ENCODE peak calls at places on chromosomes 7 and 10, in nine cellular contexts. One of them, this sample, is unnamed.
A peak's percentile ranks its signal among the peaks of the same experiment; 100 is the strongest.

GRCh38 chr10:54800677-54801480 is at the start of gene PCDH15:
- DNase-seq in Peyer's patch: no peak
- DNase-seq in adrenal gland: peak; percentile 17
- DNase-seq in tibial nerve: no peak
- DNase-seq in cardiac muscle cell: peak; percentile 24
- DNase-seq in A549: peak; percentile 19
- DNase-seq in body of pancreas: peak; percentile 12
- DNase-seq in aorta: no peak
- DNase-seq in hepatocyte: peak; percentile 57
- DNase-seq in this sample: peak; percentile 71

GRCh38 chr7:150945171-150945852 is 32.8 kb downstream of the KCNH2 start:
- DNase-seq in A549: no peak
- DNase-seq in body of pancreas: no peak
- DNase-seq in adrenal gland: no peak
- DNase-seq in cardiac muscle cell: no peak
- DNase-seq in aorta: no peak
- DNase-seq in Peyer's patch: peak; percentile 38
- DNase-seq in hepatocyte: peak; percentile 23
- DNase-seq in tibial nerve: peak; percentile 8
- DNase-seq in this sample: no peak

GRCh38 chr10:5479481-5480161 is 19.7 kb downstream of the CALML5 start:
- DNase-seq in adrenal gland: no peak
- DNase-seq in aorta: no peak
- DNase-seq in body of pancreas: no peak
- DNase-seq in cardiac muscle cell: no peak
- DNase-seq in hepatocyte: no peak
- DNase-seq in Peyer's patch: peak; percentile 37
- DNase-seq in tibial nerve: no peak
- DNase-seq in A549: no peak
- DNase-seq in this sample: no peak

GRCh38 chr7:73429218-73429617 is 4.4 kb upstream of the FZD9 start:
- DNase-seq in adrenal gland: no peak
- DNase-seq in Peyer's patch: no peak
- DNase-seq in cardiac muscle cell: peak; percentile 54
- DNase-seq in hepatocyte: peak; percentile 62
- DNase-seq in A549: no peak
- DNase-seq in tibial nerve: no peak
- DNase-seq in body of pancreas: no peak
- DNase-seq in aorta: no peak
- DNase-seq in this sample: peak; percentile 87

GRCh38 chr10:50395279-50395678 is 144.0 kb upstream of the ASAH2 start:
- DNase-seq in adrenal gland: no peak
- DNase-seq in cardiac muscle cell: peak; percentile 71
- DNase-seq in body of pancreas: peak; percentile 29
- DNase-seq in hepatocyte: peak; percentile 32
- DNase-seq in aorta: no peak
- DNase-seq in Peyer's patch: no peak
- DNase-seq in A549: peak; percentile 50
- DNase-seq in tibial nerve: no peak
- DNase-seq in this sample: no peak

GRCh38 chr10:88346151-88346977 is 236.8 kb downstream of the RNLS start:
- DNase-seq in A549: peak; percentile 10
- DNase-seq in tibial nerve: no peak
- DNase-seq in cardiac muscle cell: no peak
- DNase-seq in body of pancreas: no peak
- DNase-seq in hepatocyte: peak; percentile 8
- DNase-seq in Peyer's patch: no peak
- DNase-seq in adrenal gland: no peak
- DNase-seq in aorta: no peak
- DNase-seq in this sample: no peak

GRCh38 chr10:63537511-63537910 is 16.3 kb downstream of the REEP3 start:
- DNase-seq in hepatocyte: no peak
- DNase-seq in A549: no peak
- DNase-seq in tibial nerve: no peak
- DNase-seq in aorta: no peak
- DNase-seq in cardiac muscle cell: no peak
- DNase-seq in body of pancreas: no peak
- DNase-seq in Peyer's patch: no peak
- DNase-seq in adrenal gland: no peak
- DNase-seq in this sample: peak; percentile 22

GRCh38 chr7:108686494-108686893 is 116.8 kb downstream of the DNAJB9 start:
- DNase-seq in A549: no peak
- DNase-seq in adrenal gland: no peak
- DNase-seq in aorta: no peak
- DNase-seq in tibial nerve: no peak
- DNase-seq in Peyer's patch: no peak
- DNase-seq in body of pancreas: no peak
- DNase-seq in cardiac muscle cell: no peak
- DNase-seq in hepatocyte: no peak
- DNase-seq in this sample: no peak

DNA sequence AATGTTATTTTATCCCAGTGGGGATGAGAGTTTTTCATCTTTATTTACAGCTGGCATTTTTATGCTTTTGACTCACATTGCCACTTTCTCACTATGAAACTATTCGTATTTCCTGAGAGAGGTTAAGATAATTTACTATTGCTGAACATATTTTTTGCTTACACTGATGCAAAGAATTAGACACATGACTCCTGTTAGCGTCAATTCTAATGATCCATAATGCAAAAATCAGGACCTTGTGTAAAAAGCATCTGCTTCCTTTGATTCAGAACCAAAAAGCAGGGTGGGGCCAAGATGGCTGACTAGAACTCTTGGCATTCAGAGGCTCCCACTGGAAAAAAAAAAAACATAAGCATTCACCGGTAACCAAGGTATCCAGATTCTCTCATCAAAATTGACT is 464.8 kb downstream of the SEMA3D start:
- DNase-seq in body of pancreas: no peak
- DNase-seq in hepatocyte: no peak
- DNase-seq in adrenal gland: no peak
- DNase-seq in cardiac muscle cell: no peak
- DNase-seq in aorta: no peak
- DNase-seq in Peyer's patch: no peak
- DNase-seq in A549: no peak
- DNase-seq in tibial nerve: no peak
- DNase-seq in this sample: no peak
- H3K27ac ChIP-seq in body of pancreas: no peak overlapping the region
- H3K27ac ChIP-seq in hepatocyte: no peak overlapping the region
- H3K27ac ChIP-seq in adrenal gland: no peak overlapping the region
- H3K27ac ChIP-seq in cardiac muscle cell: no peak overlapping the region
- H3K27ac ChIP-seq in aorta: no peak overlapping the region
- H3K27ac ChIP-seq in Peyer's patch: no peak overlapping the region
- H3K27ac ChIP-seq in A549: no peak overlapping the region
- H3K27ac ChIP-seq in tibial nerve: no peak overlapping the region
- H3K27ac ChIP-seq in this sample: no peak overlapping the region

GRCh38 chr10:110209399-110209925 is 2.1 kb downstream of the MXI1 start:
- DNase-seq in body of pancreas: peak; percentile 71
- DNase-seq in tibial nerve: no peak
- DNase-seq in Peyer's patch: peak; percentile 86
- DNase-seq in adrenal gland: peak; percentile 79
- DNase-seq in cardiac muscle cell: peak; percentile 80
- DNase-seq in aorta: peak; percentile 81
- DNase-seq in A549: peak; percentile 68
- DNase-seq in hepatocyte: peak; percentile 77
- DNase-seq in this sample: peak; percentile 58

GRCh38 chr10:110210663-110211454 is 3.5 kb downstream of the MXI1 start:
- DNase-seq in adrenal gland: peak; percentile 98
- DNase-seq in A549: peak; percentile 98
- DNase-seq in Peyer's patch: peak; percentile 98
- DNase-seq in hepatocyte: peak; percentile 98
- DNase-seq in tibial nerve: peak; percentile 94
- DNase-seq in cardiac muscle cell: peak; percentile 99
- DNase-seq in body of pancreas: peak; percentile 98
- DNase-seq in aorta: peak; percentile 97
- DNase-seq in this sample: peak; percentile 96

GRCh38 chr10:110212119-110213006 is 5.0 kb downstream of the MXI1 start:
- DNase-seq in Peyer's patch: peak; percentile 91
- DNase-seq in adrenal gland: no peak
- DNase-seq in aorta: peak; percentile 67
- DNase-seq in tibial nerve: no peak
- DNase-seq in hepatocyte: peak; percentile 22
- DNase-seq in body of pancreas: no peak
- DNase-seq in cardiac muscle cell: no peak
- DNase-seq in A549: no peak
- DNase-seq in this sample: no peak

GRCh38 chr10:110209926-110210662 is 2.7 kb downstream of the MXI1 start:
- DNase-seq in tibial nerve: peak; percentile 51
- DNase-seq in hepatocyte: peak; percentile 74
- DNase-seq in Peyer's patch: peak; percentile 64
- DNase-seq in A549: peak; percentile 26
- DNase-seq in cardiac muscle cell: peak; percentile 45
- DNase-seq in aorta: peak; percentile 74
- DNase-seq in body of pancreas: peak; percentile 64
- DNase-seq in adrenal gland: peak; percentile 70
- DNase-seq in this sample: peak; percentile 46

GRCh38 chr10:110211455-110211843 is 4.0 kb downstream of the MXI1 start:
- DNase-seq in hepatocyte: no peak
- DNase-seq in aorta: no peak
- DNase-seq in A549: no peak
- DNase-seq in cardiac muscle cell: no peak
- DNase-seq in body of pancreas: no peak
- DNase-seq in adrenal gland: no peak
- DNase-seq in Peyer's patch: no peak
- DNase-seq in tibial nerve: no peak
- DNase-seq in this sample: no peak
- H3K4me3 ChIP-seq in hepatocyte: no peak overlapping the region
- H3K4me3 ChIP-seq in aorta: peak overlapping the region; percentile 63
- H3K4me3 ChIP-seq in A549: peak overlapping the region; percentile 35
- H3K4me3 ChIP-seq in cardiac muscle cell: peak overlapping the region; percentile 67
- H3K4me3 ChIP-seq in body of pancreas: no peak overlapping the region
- H3K4me3 ChIP-seq in adrenal gland: no peak overlapping the region
- H3K4me3 ChIP-seq in Peyer's patch: peak overlapping the region; percentile 86
- H3K4me3 ChIP-seq in tibial nerve: peak overlapping the region; percentile 29
- H3K4me3 ChIP-seq in this sample: peak overlapping the region; percentile 75

DNA sequence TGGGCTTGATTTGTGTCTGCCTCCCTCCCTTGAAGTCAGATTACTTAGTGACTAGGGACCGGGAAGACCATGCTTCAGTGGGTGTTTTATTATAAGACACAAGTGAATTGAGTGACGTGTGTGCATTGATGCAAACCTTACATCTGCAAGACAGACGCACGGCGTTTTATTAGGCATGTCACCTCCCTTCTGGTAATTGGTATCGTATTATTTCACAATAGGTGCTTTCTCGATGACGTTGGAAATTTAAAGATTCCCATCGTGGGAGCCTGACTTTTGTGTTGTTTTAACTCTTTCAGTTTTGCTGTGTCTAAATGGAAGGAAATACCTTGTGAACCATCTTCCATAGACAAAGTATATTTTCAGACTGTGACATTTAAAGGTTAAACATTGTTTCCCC is 132.6 kb downstream of the INSYN2A start:
- DNase-seq in adrenal gland: no peak
- DNase-seq in Peyer's patch: no peak
- DNase-seq in aorta: no peak
- DNase-seq in tibial nerve: no peak
- DNase-seq in hepatocyte: no peak
- DNase-seq in cardiac muscle cell: no peak
- DNase-seq in A549: no peak
- DNase-seq in body of pancreas: no peak
- DNase-seq in this sample: no peak
- H3K4me1 ChIP-seq in adrenal gland: no peaks in the 10 kb centered on the region
- H3K4me1 ChIP-seq in Peyer's patch: no peaks in the 10 kb centered on the region
- H3K4me1 ChIP-seq in aorta: no peaks in the 10 kb centered on the region
- H3K4me1 ChIP-seq in tibial nerve: no peaks in the 10 kb centered on the region
- H3K4me1 ChIP-seq in hepatocyte: no peaks in the 10 kb centered on the region
- H3K4me1 ChIP-seq in cardiac muscle cell: no peaks in the 10 kb centered on the region
- H3K4me1 ChIP-seq in A549: no peaks in the 10 kb centered on the region
- H3K4me1 ChIP-seq in body of pancreas: no peaks in the 10 kb centered on the region
- H3K4me1 ChIP-seq in this sample: no peaks in the 10 kb centered on the region

GRCh38 chr10:77987671-77988070 is 41.6 kb downstream of the POLR3A start:
- DNase-seq in body of pancreas: no peak
- DNase-seq in hepatocyte: no peak
- DNase-seq in A549: no peak
- DNase-seq in aorta: peak; percentile 78
- DNase-seq in adrenal gland: no peak
- DNase-seq in tibial nerve: no peak
- DNase-seq in cardiac muscle cell: no peak
- DNase-seq in Peyer's patch: no peak
- DNase-seq in this sample: no peak
- H3K27ac ChIP-seq in body of pancreas: no peak overlapping the region
- H3K27ac ChIP-seq in hepatocyte: no peak overlapping the region
- H3K27ac ChIP-seq in A549: no peak overlapping the region
- H3K27ac ChIP-seq in aorta: peak overlapping the region; percentile 68
- H3K27ac ChIP-seq in adrenal gland: no peak overlapping the region
- H3K27ac ChIP-seq in tibial nerve: no peak overlapping the region
- H3K27ac ChIP-seq in cardiac muscle cell: no peak overlapping the region
- H3K27ac ChIP-seq in Peyer's patch: no peak overlapping the region
- H3K27ac ChIP-seq in this sample: no peak overlapping the region

DNA sequence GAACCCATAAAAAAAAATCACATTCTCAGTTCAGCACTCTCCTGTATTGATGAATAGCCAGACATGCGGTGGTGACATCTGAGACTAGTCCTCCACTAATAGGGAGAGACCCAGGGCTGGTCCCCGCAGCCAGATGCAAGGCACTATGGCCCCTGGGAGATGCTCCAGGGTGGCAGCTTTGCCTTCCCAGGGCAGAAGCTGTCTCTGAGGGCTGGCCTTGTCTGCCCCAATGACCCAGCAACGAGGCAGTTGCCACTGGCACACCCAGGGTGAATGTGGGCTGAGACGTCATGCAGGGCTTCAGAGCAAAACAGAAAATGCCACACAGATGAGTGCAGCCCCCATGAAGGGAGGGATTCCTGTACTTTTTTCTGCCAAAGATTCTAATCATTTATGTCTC is 50.1 kb upstream of the GDF10 start:
- DNase-seq in adrenal gland: no peak
- DNase-seq in aorta: no peak
- DNase-seq in cardiac muscle cell: no peak
- DNase-seq in body of pancreas: no peak
- DNase-seq in tibial nerve: no peak
- DNase-seq in Peyer's patch: no peak
- DNase-seq in hepatocyte: no peak
- DNase-seq in A549: no peak
- DNase-seq in this sample: no peak
- H3K4me3 ChIP-seq in adrenal gland: no peak overlapping the region
- H3K4me3 ChIP-seq in aorta: no peak overlapping the region
- H3K4me3 ChIP-seq in cardiac muscle cell: no peak overlapping the region
- H3K4me3 ChIP-seq in body of pancreas: no peak overlapping the region
- H3K4me3 ChIP-seq in tibial nerve: no peak overlapping the region
- H3K4me3 ChIP-seq in Peyer's patch: no peak overlapping the region
- H3K4me3 ChIP-seq in hepatocyte: no peak overlapping the region
- H3K4me3 ChIP-seq in A549: no peak overlapping the region
- H3K4me3 ChIP-seq in this sample: no peak overlapping the region

DNA sequence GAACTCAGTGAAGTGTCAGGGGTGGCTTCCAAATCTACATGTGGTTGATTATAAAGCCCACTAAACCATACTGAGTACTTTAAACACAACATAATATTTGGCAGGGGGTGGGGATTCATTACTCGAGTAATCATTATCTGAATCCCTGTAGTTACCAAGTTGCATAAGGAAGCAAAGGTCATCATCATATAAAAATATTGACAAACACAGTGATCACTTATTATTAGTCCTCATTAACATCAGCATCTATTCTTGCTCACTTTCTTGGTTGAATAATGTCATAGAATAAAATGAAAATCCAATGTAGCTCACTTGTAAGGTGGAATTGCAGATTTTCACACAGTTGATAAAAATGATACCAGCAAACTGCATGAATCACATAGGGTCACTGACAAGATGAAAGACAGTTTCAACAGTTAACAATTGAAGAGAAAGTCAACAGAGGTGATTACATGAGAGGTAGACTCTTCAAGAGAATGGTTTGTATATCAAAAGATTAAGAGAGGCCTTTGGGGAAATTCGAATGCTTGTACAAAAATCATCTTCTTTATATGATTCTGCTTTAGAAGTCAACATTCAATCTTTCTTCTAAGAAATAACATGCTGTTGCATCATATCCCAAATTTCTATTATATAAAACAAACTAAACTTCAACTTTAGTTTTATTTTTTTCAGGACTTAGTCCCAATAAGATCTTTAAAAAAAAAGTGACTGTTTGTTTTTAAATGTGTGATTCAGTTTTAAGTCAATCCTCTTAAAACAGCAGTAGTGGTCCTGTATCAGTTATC is 185.5 kb upstream of the KLF14 start:
- DNase-seq in body of pancreas: no peak
- DNase-seq in cardiac muscle cell: no peak
- DNase-seq in Peyer's patch: no peak
- DNase-seq in A549: no peak
- DNase-seq in adrenal gland: no peak
- DNase-seq in aorta: no peak
- DNase-seq in tibial nerve: no peak
- DNase-seq in hepatocyte: no peak
- DNase-seq in this sample: no peak
- H3K4me1 ChIP-seq in body of pancreas: peaks cover 73% of the 10 kb centered on the region
- H3K4me1 ChIP-seq in cardiac muscle cell: no peaks in the 10 kb centered on the region
- H3K4me1 ChIP-seq in Peyer's patch: peaks cover 31% of the 10 kb centered on the region
- H3K4me1 ChIP-seq in A549: peaks cover 100% of the 10 kb centered on the region
- H3K4me1 ChIP-seq in adrenal gland: peaks cover 94% of the 10 kb centered on the region
- H3K4me1 ChIP-seq in aorta: peaks cover 15% of the 10 kb centered on the region
- H3K4me1 ChIP-seq in tibial nerve: peaks cover 100% of the 10 kb centered on the region
- H3K4me1 ChIP-seq in hepatocyte: peaks cover 54% of the 10 kb centered on the region
- H3K4me1 ChIP-seq in this sample: peaks cover 24% of the 10 kb centered on the region